ENCODE peak calls at places on chromosomes 7 and 10, in four cellular contexts. T is K562, A is mammary epithelial cell, X is neuronal stem cell. J is an unnamed sample.
A peak's percentile ranks its signal among the peaks of the same experiment; 100 is the strongest.

GRCh38 chr10:34615770-34616169 is 199.3 kb downstream of the PARD3 start:
- DNase-seq in T (no peak), A (no peak), X (no peak), J (no peak)

GRCh38 chr7:151552352-151553028 is 32.8 kb upstream of the RHEB start:
- DNase-seq in T (no peak), A (peak; percentile 71), X (no peak), J (peak; percentile 83)

GRCh38 chr7:30146127-30146612 is 11.4 kb downstream of the MTURN start:
- DNase-seq in T (peak; percentile 84), A (no peak), X (no peak), J (no peak)

GRCh38 chr10:35126062-35126529 is 550 bp upstream of the CREM start:
- DNase-seq in T (no peak), A (no peak), X (no peak), J (peak; percentile 76)

GRCh38 chr7:82566752-82567151 is 123.2 kb upstream of the CACNA2D1 start:
- DNase-seq in T (no peak), A (no peak), X (no peak), J (no peak)

GRCh38 chr7:32894171-32894570 is 2.6 kb upstream of the KBTBD2 start:
- DNase-seq in T (no peak), A (no peak), X (no peak), J (no peak)

GRCh38 chr10:72756674-72757385 is 64.9 kb downstream of the MCU start:
- DNase-seq in T (no peak), A (no peak), X (no peak), J (no peak)

GRCh38 chr7:79317728-79318127 is 135.7 kb downstream of the MAGI2 start:
- DNase-seq in T (no peak), A (peak; percentile 81), X (no peak), J (no peak)

GRCh38 chr7:24334012-24334411 is 50.0 kb downstream of the NPY start:
- DNase-seq in T (no peak), A (no peak), X (no peak), J (no peak)

GRCh38 chr7:28703054-28703765 is 254.9 kb downstream of the TRIL start:
- DNase-seq in T (no peak), A (no peak), X (no peak), J (no peak)
- H3K9ac ChIP-seq in T (no peak overlapping the region), A (no peak overlapping the region), X (no peak overlapping the region), J (no peak overlapping the region)

GRCh38 chr7:97026705-97027426 is 2.2 kb upstream of the DLX5 start:
- DNase-seq in T (no peak), A (no peak), X (peak; percentile 3), J (no peak)
- H3K9ac ChIP-seq in T (no peak overlapping the region), A (no peak overlapping the region), X (no peak overlapping the region), J (no peak overlapping the region)

GRCh38 chr10:33271969-33272583 is 62.4 kb downstream of the NRP1 start:
- DNase-seq in T (no peak), A (no peak), X (no peak), J (no peak)
- H3K9ac ChIP-seq in T (no peak overlapping the region), A (peak overlapping the region; percentile 83), X (no peak overlapping the region), J (no peak overlapping the region)

GRCh38 chr10:33290286-33291052 is 44.0 kb downstream of the NRP1 start:
- DNase-seq in T (no peak), A (no peak), X (no peak), J (no peak)

GRCh38 chr10:33289776-33290175 is 44.7 kb downstream of the NRP1 start:
- DNase-seq in T (no peak), A (no peak), X (no peak), J (no peak)

GRCh38 chr10:33293531-33294170 is 40.8 kb downstream of the NRP1 start:
- DNase-seq in T (no peak), A (no peak), X (no peak), J (no peak)

GRCh38 chr10:33293081-33293480 is 41.4 kb downstream of the NRP1 start:
- DNase-seq in T (no peak), A (no peak), X (no peak), J (no peak)

GRCh38 chr10:33291053-33291592 is 43.3 kb downstream of the NRP1 start:
- DNase-seq in T (no peak), A (peak; percentile 88), X (no peak), J (no peak)
- H3K9ac ChIP-seq in T (no peak overlapping the region), A (peak overlapping the region; percentile 64), X (no peak overlapping the region), J (no peak overlapping the region)

GRCh38 chr10:8049151-8049873 is 5.2 kb upstream of the GATA3 start:
- DNase-seq in T (no peak), A (peak; percentile 53), X (peak; percentile 32), J (peak; percentile 61)
- H3K9ac ChIP-seq in T (no peak overlapping the region), A (no peak overlapping the region), X (no peak overlapping the region), J (peak overlapping the region; percentile 7)

DNA sequence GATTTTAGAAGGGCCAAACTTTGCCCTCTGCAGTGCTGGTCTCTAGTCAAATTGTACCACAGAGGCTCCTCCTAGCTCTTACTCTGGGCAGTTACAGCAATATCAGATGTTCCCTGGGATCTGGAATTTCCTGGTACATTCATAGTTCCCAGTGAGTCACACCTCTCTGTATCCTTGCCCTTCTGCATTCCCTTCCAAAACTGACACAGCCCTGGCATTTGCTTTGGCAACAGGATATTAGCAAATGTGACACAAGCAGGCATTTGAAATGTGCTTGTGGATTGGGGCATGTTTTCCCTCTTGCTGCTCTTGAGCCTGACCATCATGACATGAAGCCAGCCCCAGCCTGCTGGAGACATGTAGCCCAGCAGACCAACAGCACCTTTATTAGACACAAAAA is 284.7 kb upstream of the AKR1E2 start:
- DNase-seq in T (no peak), A (peak; percentile 97), X (no peak), J (no peak)
- H3K9ac ChIP-seq in T (no peak overlapping the region), A (peak overlapping the region; percentile 58), X (no peak overlapping the region), J (no peak overlapping the region)

GRCh38 chr10:73873163-73873842 is 1.1 kb downstream of the CAMK2G start:
- DNase-seq in T (no peak), A (no peak), X (no peak), J (no peak)
- H3K9ac ChIP-seq in T (peak overlapping the region; percentile 81), A (no peak overlapping the region), X (no peak overlapping the region), J (no peak overlapping the region)

GRCh38 chr10:125161570-125162139 is 1.3 kb upstream of the CTBP2 start:
- DNase-seq in T (peak; percentile 12), A (no peak), X (no peak), J (no peak)

GRCh38 chr10:125162181-125162906 is 2.0 kb upstream of the CTBP2 start:
- DNase-seq in T (no peak), A (no peak), X (no peak), J (no peak)

GRCh38 chr10:125159932-125160855 is at the start of gene CTBP2:
- DNase-seq in T (peak; percentile 55), A (no peak), X (peak; percentile 51), J (peak; percentile 84)

GRCh38 chr10:125159486-125159931 is 854 bp downstream of the CTBP2 start:
- DNase-seq in T (no peak), A (no peak), X (no peak), J (peak; percentile 75)

GRCh38 chr10:125160856-125161569 is 650 bp upstream of the CTBP2 start:
- DNase-seq in T (peak; percentile 82), A (peak; percentile 80), X (peak; percentile 90), J (peak; percentile 91)
- H3K9ac ChIP-seq in T (peak overlapping the region; percentile 91), A (peak overlapping the region; percentile 80), X (peak overlapping the region; percentile 91), J (peak overlapping the region; percentile 41)

GRCh38 chr7:80722596-80723141 is 84.2 kb downstream of the CD36 start:
- DNase-seq in T (no peak), A (peak; percentile 99), X (no peak), J (no peak)
- H3K9ac ChIP-seq in T (no peak overlapping the region), A (no peak overlapping the region), X (no peak overlapping the region), J (no peak overlapping the region)

GRCh38 chr7:44383566-44383965 is 58.2 kb upstream of the CAMK2B start:
- DNase-seq in T (no peak), A (no peak), X (no peak), J (no peak)
- H3K9ac ChIP-seq in T (no peak overlapping the region), A (no peak overlapping the region), X (peak overlapping the region; percentile 67), J (no peak overlapping the region)

J was measured in kidney.